ENCODE peak calls at places on chromosomes 3 and 15, in nine cellular contexts. D is dorsolateral prefrontal cortex, O is GM23338, V is GM23248, J is RWPE1, I is substantia nigra, Z is testis, T is small intestine, R is right cardiac atrium. Y is an unnamed sample.

GRCh38 chr3:119177321-119177720 is 3.9 kb downstream of the UPK1B start:
- DNase-seq in D (no peak), O (no peak), V (no peak), J (peak), I (no peak), Z (no peak), T (no peak), R (no peak), Y (no peak)

GRCh38 chr3:84755860-84756259 is 202.9 kb upstream of the CADM2 start:
- DNase-seq in D (no peak), O (no peak), V (no peak), J (no peak), I (no peak), Z (no peak), T (no peak), R (no peak), Y (no peak)

GRCh38 chr3:196942915-196943277 is 568 bp upstream of the NCBP2 start:
- DNase-seq in D (no peak), O (peak), V (peak), J (no peak), I (no peak), Z (peak), T (no peak), R (no peak), Y (no peak)

GRCh38 chr3:43857361-43858051 is 166.8 kb downstream of the ABHD5 start:
- DNase-seq in D (no peak), O (no peak), V (peak), J (no peak), I (no peak), Z (no peak), T (no peak), R (no peak), Y (no peak)

GRCh38 chr15:74238984-74239645 is 3.0 kb downstream of the CCDC33 start:
- DNase-seq in D (no peak), O (no peak), V (no peak), J (no peak), I (no peak), Z (no peak), T (peak), R (no peak), Y (no peak)

GRCh38 chr3:33047842-33048834 is 48.8 kb downstream of the GLB1 start:
- DNase-seq in D (no peak), O (no peak), V (no peak), J (no peak), I (no peak), Z (no peak), T (peak), R (no peak), Y (no peak)

GRCh38 chr15:79965836-79966630 is 5.0 kb downstream of the BCL2A1 start:
- DNase-seq in D (no peak), O (no peak), V (no peak), J (no peak), I (no peak), Z (no peak), T (no peak), R (no peak), Y (no peak)

GRCh38 chr15:95742836-95743235 is 587.7 kb upstream of the NR2F2 start:
- DNase-seq in D (no peak), O (no peak), V (peak), J (no peak), I (no peak), Z (peak), T (no peak), R (no peak), Y (no peak)

GRCh38 chr3:77320514-77320913 is 280.6 kb downstream of the ROBO2 start:
- DNase-seq in D (no peak), O (peak), V (peak), J (no peak), I (no peak), Z (no peak), T (peak), R (no peak), Y (no peak)

GRCh38 chr3:45402138-45402537 is 13.8 kb downstream of the LARS2 start:
- DNase-seq in D (no peak), O (no peak), V (no peak), J (no peak), I (no peak), Z (no peak), T (no peak), R (no peak), Y (no peak)

GRCh38 chr3:186502942-186503712 is 41.1 kb downstream of the CRYGS start:
- DNase-seq in D (no peak), O (no peak), V (no peak), J (no peak), I (no peak), Z (no peak), T (no peak), R (no peak), Y (no peak)

GRCh38 chr3:85193565-85193964 is 234.8 kb downstream of the CADM2 start:
- DNase-seq in D (no peak), O (no peak), V (no peak), J (no peak), I (no peak), Z (no peak), T (no peak), R (no peak), Y (no peak)

GRCh38 chr15:32030795-32031194 is 480 bp downstream of the CHRNA7 start:
- DNase-seq in D (no peak), O (peak), V (peak), J (no peak), I (no peak), Z (peak), T (peak), R (no peak), Y (no peak)

GRCh38 chr3:122977645-122978466 is 49.7 kb downstream of the SEMA5B start:
- DNase-seq in D (peak), O (peak), V (peak), J (no peak), I (no peak), Z (no peak), T (no peak), R (peak), Y (no peak)

GRCh38 chr15:50996641-50997040 is 88.2 kb downstream of the AP4E1 start:
- DNase-seq in D (no peak), O (no peak), V (peak), J (peak), I (no peak), Z (no peak), T (no peak), R (no peak), Y (peak)

GRCh38 chr3:73813291-73813977 is 188.7 kb upstream of the PDZRN3 start:
- DNase-seq in D (no peak), O (no peak), V (peak), J (no peak), I (no peak), Z (no peak), T (no peak), R (no peak), Y (no peak)

GRCh38 chr3:13217736-13218540 is 144.7 kb upstream of the IQSEC1 start:
- DNase-seq in D (no peak), O (no peak), V (peak), J (peak), I (no peak), Z (no peak), T (no peak), R (no peak), Y (peak)

GRCh38 chr15:47552978-47553608 is 164.2 kb upstream of the SEMA6D start:
- DNase-seq in D (no peak), O (no peak), V (no peak), J (no peak), I (no peak), Z (no peak), T (peak), R (no peak), Y (no peak)

GRCh38 chr15:74489518-74490338 is 28.8 kb upstream of the UBL7 start:
- DNase-seq in D (peak), O (peak), V (peak), J (peak), I (no peak), Z (peak), T (peak), R (peak), Y (no peak)

GRCh38 chr3:157436583-157437300 is at the start of gene PTX3:
- DNase-seq in D (peak), O (peak), V (peak), J (peak), I (no peak), Z (peak), T (no peak), R (peak), Y (no peak)

GRCh38 chr3:13877911-13878710 is 1.8 kb downstream of the WNT7A start:
- DNase-seq in D (no peak), O (peak), V (no peak), J (peak), I (no peak), Z (no peak), T (no peak), R (no peak), Y (no peak)

GRCh38 chr3:16936233-16936632 is 51.5 kb downstream of the PLCL2 start:
- DNase-seq in D (no peak), O (peak), V (no peak), J (no peak), I (no peak), Z (no peak), T (no peak), R (no peak), Y (no peak)

GRCh38 chr3:65338571-65338970 is 650.8 kb upstream of the ADAMTS9 start:
- DNase-seq in D (no peak), O (no peak), V (peak), J (no peak), I (no peak), Z (no peak), T (no peak), R (no peak), Y (no peak)

GRCh38 chr3:189118896-189119295 is 52.9 kb upstream of the TPRG1 start:
- DNase-seq in D (no peak), O (no peak), V (no peak), J (no peak), I (no peak), Z (no peak), T (no peak), R (no peak), Y (no peak)

GRCh38 chr3:169627073-169627472 is 36.4 kb downstream of the MECOM start:
- DNase-seq in D (no peak), O (no peak), V (no peak), J (no peak), I (no peak), Z (no peak), T (no peak), R (no peak), Y (no peak)

GRCh38 chr15:98138910-98139309 is 178.4 kb downstream of the ARRDC4 start:
- DNase-seq in D (no peak), O (no peak), V (no peak), J (no peak), I (no peak), Z (no peak), T (no peak), R (no peak), Y (no peak)

GRCh38 chr3:194865081-194865480 is 179.4 kb downstream of the FAM43A start:
- DNase-seq in D (no peak), O (no peak), V (no peak), J (no peak), I (no peak), Z (no peak), T (no peak), R (no peak), Y (no peak)

GRCh38 chr3:145639207-145639606 is 521.8 kb downstream of the PLOD2 start:
- DNase-seq in D (no peak), O (no peak), V (no peak), J (no peak), I (no peak), Z (no peak), T (no peak), R (no peak), Y (no peak)

GRCh38 chr3:36923523-36923943 is 21.3 kb downstream of the TRANK1 start:
- DNase-seq in D (no peak), O (peak), V (no peak), J (no peak), I (no peak), Z (peak), T (no peak), R (no peak), Y (no peak)

GRCh38 chr3:188080091-188080490 is 73.9 kb upstream of the LPP start:
- DNase-seq in D (no peak), O (no peak), V (no peak), J (no peak), I (no peak), Z (no peak), T (no peak), R (no peak), Y (no peak)

GRCh38 chr3:40939113-40940070 is 259.9 kb upstream of the CTNNB1 start:
- DNase-seq in D (no peak), O (no peak), V (no peak), J (no peak), I (no peak), Z (no peak), T (peak), R (no peak), Y (no peak)

GRCh38 chr15:35379972-35380371 is 166.0 kb downstream of the DPH6 start:
- DNase-seq in D (no peak), O (no peak), V (no peak), J (no peak), I (no peak), Z (no peak), T (no peak), R (no peak), Y (peak)

GRCh38 chr15:34837246-34838016 is 42.1 kb upstream of the ACTC1 start:
- DNase-seq in D (no peak), O (no peak), V (peak), J (peak), I (no peak), Z (no peak), T (no peak), R (no peak), Y (peak)

GRCh38 chr3:11612515-11613184 is 31.1 kb downstream of the VGLL4 start:
- DNase-seq in D (no peak), O (no peak), V (peak), J (no peak), I (no peak), Z (no peak), T (no peak), R (no peak), Y (no peak)

GRCh38 chr3:56758539-56758981 is 43.2 kb downstream of the ARHGEF3 start:
- DNase-seq in D (no peak), O (no peak), V (peak), J (peak), I (no peak), Z (no peak), T (peak), R (no peak), Y (peak)

GRCh38 chr15:101068961-101069734 is 150.0 kb downstream of the LRRK1 start:
- DNase-seq in D (no peak), O (peak), V (peak), J (peak), I (no peak), Z (peak), T (no peak), R (peak), Y (no peak)
- H3K27ac ChIP-seq in D (no peak), O (peak), V (no peak), J (peak), I (no peak), Z (peak), T (no peak), R (peak), Y (peak)

GRCh38 chr15:53979051-53979788 is 979 bp downstream of the UNC13C start:
- DNase-seq in D (no peak), O (no peak), V (no peak), J (no peak), I (no peak), Z (no peak), T (no peak), R (no peak), Y (no peak)

GRCh38 chr15:53982281-53982680 is 4.0 kb downstream of the UNC13C start:
- DNase-seq in D (no peak), O (no peak), V (no peak), J (no peak), I (no peak), Z (no peak), T (no peak), R (no peak), Y (no peak)

GRCh38 chr15:53976844-53977392 is 1.3 kb upstream of the UNC13C start:
- DNase-seq in D (peak), O (peak), V (no peak), J (peak), I (no peak), Z (peak), T (peak), R (peak), Y (no peak)

GRCh38 chr15:53974813-53975212 is 3.4 kb upstream of the UNC13C start:
- DNase-seq in D (no peak), O (no peak), V (no peak), J (no peak), I (no peak), Z (no peak), T (no peak), R (no peak), Y (no peak)

GRCh38 chr15:53978248-53978906 is at the start of gene UNC13C:
- DNase-seq in D (peak), O (peak), V (peak), J (no peak), I (no peak), Z (peak), T (no peak), R (peak), Y (no peak)
- H3K27ac ChIP-seq in D (peak), O (no peak), V (no peak), J (no peak), I (no peak), Z (no peak), T (no peak), R (no peak), Y (no peak)

GRCh38 chr3:53193466-53194217 is 32.6 kb downstream of the PRKCD start:
- DNase-seq in D (no peak), O (no peak), V (no peak), J (no peak), I (no peak), Z (peak), T (no peak), R (peak), Y (no peak)

GRCh38 chr3:53196575-53197407 is 35.8 kb downstream of the PRKCD start:
- DNase-seq in D (no peak), O (peak), V (peak), J (no peak), I (no peak), Z (peak), T (peak), R (no peak), Y (no peak)

GRCh38 chr3:53194218-53195065 is 33.4 kb downstream of the PRKCD start:
- DNase-seq in D (no peak), O (peak), V (peak), J (no peak), I (no peak), Z (peak), T (no peak), R (peak), Y (no peak)

GRCh38 chr3:53195066-53195450 is 34.0 kb downstream of the PRKCD start:
- DNase-seq in D (no peak), O (no peak), V (no peak), J (no peak), I (no peak), Z (no peak), T (no peak), R (no peak), Y (no peak)

GRCh38 chr3:53195602-53196574 is 34.9 kb downstream of the PRKCD start:
- DNase-seq in D (peak), O (peak), V (peak), J (peak), I (no peak), Z (peak), T (peak), R (peak), Y (no peak)
- H3K27ac ChIP-seq in D (no peak), O (no peak), V (no peak), J (no peak), I (no peak), Z (no peak), T (no peak), R (no peak), Y (no peak)

GRCh38 chr3:30675006-30675405 is 68.6 kb downstream of the TGFBR2 start:
- DNase-seq in D (no peak), O (no peak), V (no peak), J (no peak), I (no peak), Z (no peak), T (no peak), R (no peak), Y (no peak)

GRCh38 chr3:30677347-30677685 is 70.9 kb downstream of the TGFBR2 start:
- DNase-seq in D (no peak), O (no peak), V (no peak), J (no peak), I (no peak), Z (no peak), T (no peak), R (no peak), Y (no peak)

GRCh38 chr3:30675774-30676173 is 69.4 kb downstream of the TGFBR2 start:
- DNase-seq in D (no peak), O (no peak), V (no peak), J (no peak), I (no peak), Z (no peak), T (no peak), R (no peak), Y (no peak)

GRCh38 chr3:30679045-30679444 is 72.6 kb downstream of the TGFBR2 start:
- DNase-seq in D (no peak), O (no peak), V (no peak), J (no peak), I (no peak), Z (no peak), T (no peak), R (no peak), Y (no peak)

DNA sequence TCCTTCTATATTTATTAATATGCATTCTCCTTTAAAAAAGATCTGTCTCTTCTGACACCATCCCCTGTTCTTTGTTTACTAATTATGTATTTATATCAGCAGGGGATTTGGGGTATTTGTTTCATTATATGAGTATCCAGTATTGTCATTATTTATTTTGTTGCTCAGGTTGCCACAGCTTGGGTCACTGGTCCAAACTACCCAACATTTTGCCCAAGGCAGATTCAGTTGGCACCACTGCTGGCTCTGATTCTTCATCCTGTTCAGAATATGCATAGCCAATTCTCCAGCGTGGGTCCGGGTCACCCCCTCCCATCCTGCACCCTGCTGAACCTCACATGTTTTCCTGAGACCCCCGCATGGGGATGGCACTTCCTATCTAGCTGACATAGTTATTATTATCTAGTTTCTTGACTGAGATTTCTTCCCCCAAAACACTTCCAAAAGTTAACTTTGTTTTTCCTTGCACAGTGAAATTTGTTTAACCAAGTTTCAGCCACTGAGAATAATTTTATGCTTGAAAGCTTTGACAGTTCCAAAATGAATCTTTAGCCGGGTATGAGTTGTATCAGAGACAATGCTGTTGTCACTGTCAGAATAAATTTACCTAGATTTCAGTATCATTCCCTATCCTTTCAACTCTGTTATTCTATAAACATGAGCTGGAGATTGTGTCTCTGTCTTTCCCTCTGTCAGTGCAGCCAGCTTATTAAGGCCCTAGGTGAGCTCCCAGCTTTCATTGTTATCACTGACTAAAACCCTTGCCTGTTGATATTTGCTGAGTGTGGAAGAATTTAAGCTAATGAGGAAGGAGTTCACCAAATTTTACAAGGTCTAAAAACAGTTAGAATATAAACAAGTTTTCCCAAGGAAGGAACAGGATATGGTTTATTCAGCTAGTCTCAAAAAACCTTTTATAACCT is 70.3 kb downstream of the TGFBR2 start:
- DNase-seq in D (no peak), O (no peak), V (no peak), J (no peak), I (no peak), Z (no peak), T (no peak), R (no peak), Y (no peak)
- H3K27ac ChIP-seq in D (no peak), O (no peak), V (no peak), J (no peak), I (no peak), Z (no peak), T (no peak), R (no peak), Y (no peak)

GRCh38 chr3:127038476-127038875 is 55.6 kb downstream of the PLXNA1 start:
- DNase-seq in D (no peak), O (no peak), V (no peak), J (no peak), I (no peak), Z (no peak), T (no peak), R (no peak), Y (no peak)
- H3K27ac ChIP-seq in D (no peak), O (no peak), V (no peak), J (peak), I (no peak), Z (no peak), T (no peak), R (no peak), Y (no peak)

DNA sequence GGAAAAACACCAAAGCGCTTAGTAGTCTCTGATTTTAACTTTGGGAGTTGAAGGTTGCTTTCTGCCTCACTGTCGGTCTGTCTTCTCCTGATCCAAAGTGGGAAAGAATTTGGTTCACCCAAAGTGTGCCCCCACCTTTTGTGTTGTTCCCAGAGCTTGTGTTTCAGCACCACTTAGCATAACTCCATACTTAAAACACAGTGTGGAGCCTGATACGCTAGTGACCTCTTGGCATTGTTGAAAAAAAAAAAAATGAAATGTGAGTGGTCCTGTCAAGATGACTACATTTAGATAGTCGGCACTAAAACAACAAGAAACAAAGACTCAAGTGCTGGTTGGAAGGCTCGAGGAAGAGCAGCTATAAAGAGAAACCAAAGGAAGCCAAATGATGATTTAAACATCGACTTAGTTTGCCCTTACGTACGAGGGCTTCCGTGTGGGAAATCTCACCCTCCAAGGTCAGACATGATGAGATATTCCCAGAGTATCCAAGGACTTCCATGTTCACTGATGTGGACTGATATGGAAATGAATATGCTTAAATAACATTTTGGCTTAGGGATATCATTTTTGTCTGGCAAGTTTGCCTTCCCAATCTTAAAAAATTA is 178.8 kb downstream of the MEIS2 start:
- DNase-seq in D (no peak), O (no peak), V (no peak), J (no peak), I (no peak), Z (no peak), T (no peak), R (no peak), Y (no peak)
- H3K27ac ChIP-seq in D (no peak), O (no peak), V (no peak), J (no peak), I (no peak), Z (no peak), T (no peak), R (no peak), Y (no peak)

Y was measured in epithelial cell of prostate.